ENCODE peak calls at places on chromosomes 4 and X, in five cellular contexts. One of them, this sample, is unnamed.

GRCh38 chr4:18938343-18939109 is 917.0 kb upstream of the LCORL start:
- DNase-seq in trophoblast cell: no peak
- DNase-seq in H9: no peak
- DNase-seq in H1: no peak
- DNase-seq in neuronal stem cell: no peak
- DNase-seq in this sample: no peak

GRCh38 chrX:1449581-1450149 is 3.0 kb downstream of the ASMTL start:
- DNase-seq in H1: no peak
- DNase-seq in trophoblast cell: no peak
- DNase-seq in neuronal stem cell: no peak
- DNase-seq in H9: peak; percentile 8
- DNase-seq in this sample: no peak

GRCh38 chrX:53458082-53458481 is 23.9 kb upstream of the HSD17B10 start:
- DNase-seq in H1: no peak
- DNase-seq in neuronal stem cell: no peak
- DNase-seq in trophoblast cell: no peak
- DNase-seq in H9: no peak
- DNase-seq in this sample: no peak

GRCh38 chr4:65241257-65241997 is 428.9 kb downstream of the EPHA5 start:
- DNase-seq in neuronal stem cell: no peak
- DNase-seq in trophoblast cell: peak; percentile 2
- DNase-seq in H1: no peak
- DNase-seq in H9: no peak
- DNase-seq in this sample: no peak

GRCh38 chr4:88600129-88600849 is 8.0 kb downstream of the HERC3 start:
- DNase-seq in H9: no peak
- DNase-seq in trophoblast cell: peak; percentile 36
- DNase-seq in H1: no peak
- DNase-seq in neuronal stem cell: no peak
- DNase-seq in this sample: peak; percentile 91

GRCh38 chr4:168540865-168541607 is 44.2 kb downstream of the PALLD start:
- DNase-seq in neuronal stem cell: no peak
- DNase-seq in H1: no peak
- DNase-seq in trophoblast cell: no peak
- DNase-seq in H9: no peak
- DNase-seq in this sample: no peak

GRCh38 chrX:19864736-19865135 is 22.7 kb downstream of the SH3KBP1 start:
- DNase-seq in H9: no peak
- DNase-seq in trophoblast cell: no peak
- DNase-seq in neuronal stem cell: no peak
- DNase-seq in H1: no peak
- DNase-seq in this sample: no peak

GRCh38 chrX:71955530-71956120 is 45.0 kb downstream of the NHSL2 start:
- DNase-seq in trophoblast cell: no peak
- DNase-seq in H9: no peak
- DNase-seq in H1: no peak
- DNase-seq in neuronal stem cell: no peak
- DNase-seq in this sample: no peak

GRCh38 chr4:114271031-114271430 is 291.6 kb upstream of the ARSJ start:
- DNase-seq in neuronal stem cell: no peak
- DNase-seq in trophoblast cell: no peak
- DNase-seq in H9: no peak
- DNase-seq in H1: no peak
- DNase-seq in this sample: no peak

GRCh38 chr4:31518796-31519250 is 798.7 kb downstream of the PCDH7 start:
- DNase-seq in H9: no peak
- DNase-seq in H1: no peak
- DNase-seq in neuronal stem cell: no peak
- DNase-seq in trophoblast cell: no peak
- DNase-seq in this sample: peak; percentile 76
- H2BK12ac ChIP-seq in H9: no peak overlapping the region
- H2BK12ac ChIP-seq in H1: no peak overlapping the region
- H2BK12ac ChIP-seq in neuronal stem cell: no peak overlapping the region
- H2BK12ac ChIP-seq in trophoblast cell: no peak overlapping the region
- H2BK12ac ChIP-seq in this sample: no peak overlapping the region

DNA sequence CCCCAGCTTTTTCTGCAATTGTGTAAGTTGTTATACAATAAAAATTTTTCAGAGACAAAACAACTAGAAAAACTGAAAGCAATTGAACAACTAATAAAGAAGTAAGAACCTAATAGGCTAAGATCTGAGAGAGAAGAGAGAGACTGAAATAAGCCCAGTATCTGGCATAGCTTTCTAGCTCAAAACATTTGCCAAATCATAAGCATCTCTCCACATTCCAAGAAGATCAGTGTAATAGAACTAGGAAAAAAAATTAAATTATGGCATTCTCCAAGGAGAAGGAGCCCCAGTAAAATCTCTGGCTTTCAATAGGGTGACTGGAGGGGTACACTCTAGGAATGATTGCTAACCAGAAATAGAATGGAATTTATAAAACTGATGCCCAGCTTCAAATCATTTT is 19.0 kb upstream of the PPP3CA start:
- DNase-seq in neuronal stem cell: no peak
- DNase-seq in H1: no peak
- DNase-seq in trophoblast cell: no peak
- DNase-seq in H9: no peak
- DNase-seq in this sample: no peak
- H2BK12ac ChIP-seq in neuronal stem cell: no peak overlapping the region
- H2BK12ac ChIP-seq in H1: no peak overlapping the region
- H2BK12ac ChIP-seq in trophoblast cell: no peak overlapping the region
- H2BK12ac ChIP-seq in H9: no peak overlapping the region
- H2BK12ac ChIP-seq in this sample: no peak overlapping the region

GRCh38 chr4:150863456-150863855 is 151.6 kb downstream of the LRBA start:
- DNase-seq in H9: no peak
- DNase-seq in trophoblast cell: peak; percentile 1
- DNase-seq in H1: no peak
- DNase-seq in neuronal stem cell: no peak
- DNase-seq in this sample: no peak
- H2BK12ac ChIP-seq in H9: no peak overlapping the region
- H2BK12ac ChIP-seq in trophoblast cell: no peak overlapping the region
- H2BK12ac ChIP-seq in H1: no peak overlapping the region
- H2BK12ac ChIP-seq in neuronal stem cell: no peak overlapping the region
- H2BK12ac ChIP-seq in this sample: no peak overlapping the region

GRCh38 chr4:96342790-96343455 is 503.0 kb downstream of the PDHA2 start:
- DNase-seq in H1: no peak
- DNase-seq in neuronal stem cell: no peak
- DNase-seq in H9: no peak
- DNase-seq in trophoblast cell: no peak
- DNase-seq in this sample: no peak
- H2BK12ac ChIP-seq in H1: no peak overlapping the region
- H2BK12ac ChIP-seq in neuronal stem cell: no peak overlapping the region
- H2BK12ac ChIP-seq in H9: no peak overlapping the region
- H2BK12ac ChIP-seq in trophoblast cell: no peak overlapping the region
- H2BK12ac ChIP-seq in this sample: no peak overlapping the region

DNA sequence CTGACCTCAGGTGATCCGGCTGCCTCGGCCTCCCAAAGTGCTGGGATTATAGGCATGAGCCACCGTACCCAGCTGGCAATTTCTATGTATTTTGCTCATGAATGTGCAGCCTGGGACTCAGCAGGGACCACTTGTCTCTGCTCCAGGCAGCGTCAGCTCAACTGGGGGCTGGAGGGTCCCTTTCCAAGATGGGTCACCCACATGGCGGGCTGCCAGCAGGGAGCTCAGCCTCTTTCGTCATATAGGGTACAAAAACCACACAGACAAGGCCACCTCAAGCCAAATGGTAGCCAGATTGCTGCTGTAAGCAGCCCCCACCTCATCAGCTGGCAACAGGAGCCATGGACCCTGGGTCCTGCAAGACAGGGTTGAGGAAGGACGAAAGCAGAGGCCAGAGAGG is 2.4 kb upstream of the CLDN24 start:
- DNase-seq in H9: no peak
- DNase-seq in H1: no peak
- DNase-seq in trophoblast cell: no peak
- DNase-seq in neuronal stem cell: no peak
- DNase-seq in this sample: no peak
- H2BK12ac ChIP-seq in H9: no peak overlapping the region
- H2BK12ac ChIP-seq in H1: no peak overlapping the region
- H2BK12ac ChIP-seq in trophoblast cell: no peak overlapping the region
- H2BK12ac ChIP-seq in neuronal stem cell: no peak overlapping the region
- H2BK12ac ChIP-seq in this sample: no peak overlapping the region

This sample was measured in mesenchymal stem cell.